ENCODE peak calls at places on chromosomes 1 and 21, in four cellular contexts. T, J, G and V are unnamed samples.

GRCh38 chr21:31162827-31163226 is 124.6 kb upstream of the KRTAP19-8 start:
- DNase-seq in T (no peak), J (no peak), G (no peak), V (no peak)

GRCh38 chr1:110605901-110606783 is at the start of gene KCNA2:
- DNase-seq in J (no peak), G (no peak), T (no peak), V (no peak)

GRCh38 chr1:25893072-25893604 is 13.1 kb downstream of the STMN1 start:
- DNase-seq in G (no peak), J (no peak), T (no peak), V (no peak)

GRCh38 chr1:1777950-1778826 is at the start of gene NADK:
- DNase-seq in J (peak; percentile 45), T (peak; percentile 57), G (peak; percentile 79), V (peak; percentile 69)

GRCh38 chr1:118333601-118334241 is 148.7 kb upstream of the SPAG17 start:
- DNase-seq in J (no peak), T (no peak), G (no peak), V (no peak)

GRCh38 chr1:240497908-240498307 is 114.0 kb downstream of the GREM2 start:
- DNase-seq in J (no peak), T (no peak), G (no peak), V (no peak)

GRCh38 chr1:205377355-205377754 is 20.6 kb upstream of the KLHDC8A start:
- DNase-seq in G (no peak), T (no peak), J (no peak), V (no peak)

GRCh38 chr1:28973850-28974841 is 59.8 kb downstream of the EPB41 start:
- DNase-seq in J (no peak), G (no peak), T (no peak), V (no peak)

GRCh38 chr1:82837261-82837660 is 1036.5 kb downstream of the ADGRL2 start:
- DNase-seq in T (no peak), J (no peak), G (no peak), V (no peak)

GRCh38 chr1:6224733-6225132 is 11.0 kb downstream of the ICMT start:
- DNase-seq in T (no peak), G (no peak), J (no peak), V (no peak)

GRCh38 chr1:214377886-214378285 is 96.9 kb downstream of the SMYD2 start:
- DNase-seq in G (no peak), T (no peak), J (peak; percentile 31), V (no peak)

GRCh38 chr1:229653420-229653819 is 27.4 kb downstream of the URB2 start:
- DNase-seq in T (no peak), J (no peak), G (no peak), V (no peak)

GRCh38 chr1:40389871-40390560 is 16.5 kb downstream of the SMAP2 start:
- DNase-seq in G (no peak), J (no peak), T (no peak), V (no peak)

GRCh38 chr1:188723332-188724020 is 1754.2 kb downstream of the BRINP3 start:
- DNase-seq in J (no peak), T (no peak), G (no peak), V (no peak)

GRCh38 chr1:59183918-59184317 is 113.0 kb upstream of the FGGY start:
- DNase-seq in J (peak; percentile 25), T (no peak), G (no peak), V (no peak)

GRCh38 chr1:46619656-46620055 is 3.0 kb upstream of the MOB3C start:
- DNase-seq in G (no peak), J (no peak), T (no peak), V (no peak)

GRCh38 chr1:221035680-221036153 is 156.5 kb downstream of the HLX start:
- DNase-seq in T (no peak), G (no peak), J (no peak), V (no peak)

GRCh38 chr1:225592362-225592761 is 60.6 kb downstream of the ENAH start:
- DNase-seq in T (no peak), J (no peak), G (no peak), V (no peak)

GRCh38 chr1:205568469-205569361 is 63.1 kb downstream of the ELK4 start:
- DNase-seq in J (no peak), T (no peak), G (no peak), V (no peak)

GRCh38 chr1:103496014-103496635 is 29.4 kb upstream of the RNPC3 start:
- DNase-seq in T (no peak), J (no peak), G (no peak), V (no peak)

GRCh38 chr21:44880762-44881585 is 7.5 kb upstream of the PTTG1IP start:
- DNase-seq in T (no peak), G (no peak), J (peak; percentile 74), V (no peak)

GRCh38 chr1:150192012-150192411 is 42.3 kb downstream of the PLEKHO1 start:
- DNase-seq in T (no peak), J (peak; percentile 85), G (no peak), V (no peak)

GRCh38 chr1:205343431-205344009 is 13.2 kb downstream of the KLHDC8A start:
- DNase-seq in J (no peak), G (no peak), T (no peak), V (no peak)

GRCh38 chr1:191174298-191174697 is 696.6 kb upstream of the BRINP3 start:
- DNase-seq in T (no peak), J (no peak), G (no peak), V (no peak)

GRCh38 chr1:47644216-47644581 is 206.4 kb downstream of the FOXD2 start:
- DNase-seq in G (no peak), T (no peak), J (no peak), V (no peak)

GRCh38 chr1:50471967-50472366 is 48.7 kb upstream of the DMRTA2 start:
- DNase-seq in T (no peak), G (no peak), J (no peak), V (no peak)

GRCh38 chr1:94416901-94417701 is 1.1 kb upstream of the ABCD3 start:
- DNase-seq in J (peak; percentile 34), T (no peak), G (peak; percentile 64), V (no peak)

GRCh38 chr1:6447016-6447817 is 18.8 kb downstream of the TNFRSF25 start:
- DNase-seq in J (no peak), G (no peak), T (no peak), V (no peak)

GRCh38 chr1:205477759-205478247 is 22.0 kb upstream of the BLACAT1 start:
- DNase-seq in J (peak; percentile 87), G (peak; percentile 45), T (no peak), V (no peak)

GRCh38 chr1:158121604-158122254 is 59.0 kb upstream of the CD1D start:
- DNase-seq in J (peak; percentile 46), G (peak; percentile 73), T (no peak), V (no peak)